ENCODE peak calls at places on chromosomes 5 and 9, in seven cellular contexts. J, U, G, H, D, F and Y are unnamed samples.

GRCh38 chr9:114156658-114157421 is 1.5 kb downstream of the COL27A1 start:
- DNase-seq in U (no peak), H (peak; percentile 74), G (no peak), F (no peak), D (peak; percentile 72), J (no peak), Y (peak; percentile 73)

GRCh38 chr9:121541945-121542344 is 42.3 kb upstream of the GGTA1 start:
- DNase-seq in F (no peak), J (no peak), U (no peak), G (no peak), D (no peak), H (no peak), Y (no peak)

GRCh38 chr5:127909078-127909477 is 174.5 kb upstream of the SLC12A2 start:
- DNase-seq in H (peak; percentile 27), J (peak; percentile 50), G (no peak), D (no peak), F (peak; percentile 59), U (peak; percentile 33), Y (peak; percentile 45)

GRCh38 chr5:78605611-78606010 is 43.0 kb downstream of the LHFPL2 start:
- DNase-seq in G (no peak), H (no peak), F (no peak), D (no peak), J (no peak), U (no peak), Y (no peak)

GRCh38 chr9:131289301-131290038 is at the start of gene PLPP7:
- DNase-seq in D (peak; percentile 91), H (peak; percentile 43), J (no peak), G (no peak), F (no peak), U (no peak), Y (peak; percentile 54)

GRCh38 chr5:24509943-24510342 is 134.8 kb downstream of the CDH10 start:
- DNase-seq in F (no peak), G (no peak), J (no peak), H (no peak), U (no peak), D (no peak), Y (no peak)

GRCh38 chr9:136595245-136596218 is 49.7 kb upstream of the NOTCH1 start:
- DNase-seq in U (no peak), F (no peak), J (no peak), H (no peak), D (no peak), G (no peak), Y (no peak)

GRCh38 chr5:116084231-116084630 is 594 bp upstream of the COMMD10 start:
- DNase-seq in F (peak; percentile 27), J (no peak), G (no peak), D (no peak), H (no peak), U (no peak), Y (peak; percentile 23)

GRCh38 chr5:152271420-152271819 is 133.7 kb downstream of the NMUR2 start:
- DNase-seq in U (no peak), G (no peak), J (peak; percentile 34), H (peak; percentile 6), F (peak; percentile 23), D (no peak), Y (peak; percentile 22)

GRCh38 chr9:114157516-114158176 is 2.3 kb downstream of the COL27A1 start:
- DNase-seq in D (no peak), G (no peak), U (no peak), H (peak; percentile 58), F (no peak), J (no peak), Y (no peak)

GRCh38 chr9:33159058-33159759 is 7.9 kb downstream of the B4GALT1 start:
- DNase-seq in H (peak; percentile 36), U (no peak), F (peak; percentile 70), G (no peak), D (no peak), J (peak; percentile 32), Y (peak; percentile 48)

GRCh38 chr5:123875444-123876264 is 363.7 kb downstream of the CSNK1G3 start:
- DNase-seq in D (peak; percentile 15), F (no peak), G (no peak), J (no peak), U (no peak), H (no peak), Y (peak; percentile 36)

GRCh38 chr5:54904425-54904824 is 81.0 kb downstream of the ESM1 start:
- DNase-seq in D (no peak), J (peak; percentile 69), H (peak; percentile 45), G (no peak), F (peak; percentile 18), U (no peak), Y (no peak)

GRCh38 chr9:127860260-127860659 is 5.8 kb upstream of the ENG start:
- DNase-seq in G (no peak), U (no peak), H (no peak), F (no peak), J (no peak), D (no peak), Y (peak; percentile 45)

GRCh38 chr9:29773676-29774075 is 2200.4 kb upstream of the C9orf72 start:
- DNase-seq in D (no peak), U (no peak), J (no peak), F (no peak), G (no peak), H (no peak), Y (no peak)

GRCh38 chr9:93576296-93577044 is at the start of gene PHF2:
- DNase-seq in F (no peak), D (no peak), G (peak; percentile 29), H (no peak), J (no peak), U (no peak), Y (no peak)

GRCh38 chr5:5165541-5166002 is 25.4 kb downstream of the ADAMTS16 start:
- DNase-seq in H (no peak), F (no peak), D (no peak), G (no peak), J (no peak), U (no peak), Y (no peak)

GRCh38 chr9:25935188-25935587 is 256.9 kb upstream of the TUSC1 start:
- DNase-seq in F (no peak), H (peak; percentile 14), G (no peak), D (no peak), U (no peak), J (no peak), Y (no peak)

GRCh38 chr9:2808105-2808504 is 35.8 kb downstream of the PUM3 start:
- DNase-seq in D (no peak), F (no peak), G (no peak), J (no peak), U (no peak), H (no peak), Y (no peak)

GRCh38 chr5:34624711-34625110 is 31.4 kb upstream of the RAI14 start:
- DNase-seq in D (no peak), G (no peak), U (no peak), F (no peak), H (no peak), J (no peak), Y (no peak)

GRCh38 chr9:103361906-103362305 is 366.8 kb downstream of the CYLC2 start:
- DNase-seq in D (no peak), H (no peak), F (no peak), U (no peak), J (peak; percentile 34), G (no peak), Y (no peak)